ENCODE peak calls at places on chromosomes 13 and 19, in four cellular contexts. One of them, this sample, is unnamed.

GRCh38 chr13:25300861-25301346 is 521 bp upstream of the NUP58 start:
- DNase-seq in GM12878: no peak
- DNase-seq in H1: no peak
- DNase-seq in HepG2: no peak
- DNase-seq in this sample: no peak

GRCh38 chr19:14968247-14968646 is 11.4 kb downstream of the SLC1A6 start:
- DNase-seq in GM12878: no peak
- DNase-seq in H1: no peak
- DNase-seq in HepG2: no peak
- DNase-seq in this sample: no peak

GRCh38 chr13:98687319-98687718 is 65.2 kb downstream of the SLC15A1 start:
- DNase-seq in GM12878: no peak
- DNase-seq in H1: no peak
- DNase-seq in HepG2: no peak
- DNase-seq in this sample: no peak

GRCh38 chr19:17806945-17807344 is 12.0 kb downstream of the B3GNT3 start:
- DNase-seq in GM12878: no peak
- DNase-seq in H1: no peak
- DNase-seq in HepG2: no peak
- DNase-seq in this sample: no peak

GRCh38 chr13:100833427-100833826 is 158.8 kb upstream of the TMTC4 start:
- DNase-seq in GM12878: no peak
- DNase-seq in H1: no peak
- DNase-seq in HepG2: no peak
- DNase-seq in this sample: no peak

GRCh38 chr19:17683078-17683477 is 5.1 kb downstream of the UNC13A start:
- DNase-seq in GM12878: no peak
- DNase-seq in H1: no peak
- DNase-seq in HepG2: no peak
- DNase-seq in this sample: no peak

GRCh38 chr13:57611956-57612355 is 19.6 kb upstream of the PCDH17 start:
- DNase-seq in GM12878: peak
- DNase-seq in H1: no peak
- DNase-seq in HepG2: no peak
- DNase-seq in this sample: no peak

GRCh38 chr13:66375756-66376155 is 854.4 kb downstream of the PCDH9 start:
- DNase-seq in GM12878: no peak
- DNase-seq in H1: no peak
- DNase-seq in HepG2: no peak
- DNase-seq in this sample: no peak

GRCh38 chr19:43674630-43674982 is 4.6 kb upstream of the PLAUR start:
- DNase-seq in GM12878: no peak
- DNase-seq in H1: no peak
- DNase-seq in HepG2: no peak
- DNase-seq in this sample: no peak

GRCh38 chr13:111252449-111253124 is 67.9 kb upstream of the TEX29 start:
- DNase-seq in GM12878: no peak
- DNase-seq in H1: no peak
- DNase-seq in HepG2: no peak
- DNase-seq in this sample: no peak

GRCh38 chr19:43519436-43520088 is 7.4 kb downstream of the ETHE1 start:
- DNase-seq in GM12878: peak
- DNase-seq in H1: peak
- DNase-seq in HepG2: peak
- DNase-seq in this sample: no peak

GRCh38 chr19:10874019-10874418 is 2.7 kb downstream of the CARM1 start:
- DNase-seq in GM12878: no peak
- DNase-seq in H1: no peak
- DNase-seq in HepG2: no peak
- DNase-seq in this sample: no peak

GRCh38 chr19:17205237-17206140 is 9.7 kb upstream of the USE1 start:
- DNase-seq in GM12878: no peak
- DNase-seq in H1: peak
- DNase-seq in HepG2: peak
- DNase-seq in this sample: no peak

GRCh38 chr19:18666784-18667183 is 16.7 kb upstream of the CRTC1 start:
- DNase-seq in GM12878: no peak
- DNase-seq in H1: no peak
- DNase-seq in HepG2: no peak
- DNase-seq in this sample: no peak

GRCh38 chr19:34274827-34275625 is 20.7 kb downstream of the GARRE1 start:
- DNase-seq in GM12878: no peak
- DNase-seq in H1: no peak
- DNase-seq in HepG2: peak
- DNase-seq in this sample: no peak

GRCh38 chr13:91228083-91228482 is 119.4 kb upstream of the MIR17HG start:
- DNase-seq in GM12878: no peak
- DNase-seq in H1: no peak
- DNase-seq in HepG2: no peak
- DNase-seq in this sample: no peak

GRCh38 chr19:6729573-6730152 is 7.7 kb downstream of the GPR108 start:
- DNase-seq in GM12878: no peak
- DNase-seq in H1: no peak
- DNase-seq in HepG2: no peak
- DNase-seq in this sample: no peak

GRCh38 chr19:32675720-32676185 is at the start of gene RGS9BP:
- DNase-seq in GM12878: no peak
- DNase-seq in H1: no peak
- DNase-seq in HepG2: peak
- DNase-seq in this sample: no peak

GRCh38 chr19:17721821-17722220 is 2.5 kb downstream of the MAP1S start:
- DNase-seq in GM12878: no peak
- DNase-seq in H1: no peak
- DNase-seq in HepG2: no peak
- DNase-seq in this sample: no peak

GRCh38 chr19:18304496-18305312 is 18.2 kb downstream of the LSM4 start:
- DNase-seq in GM12878: no peak
- DNase-seq in H1: no peak
- DNase-seq in HepG2: peak
- DNase-seq in this sample: no peak

GRCh38 chr13:19910336-19911072 is 47.1 kb upstream of the ZMYM5 start:
- DNase-seq in GM12878: no peak
- DNase-seq in H1: no peak
- DNase-seq in HepG2: no peak
- DNase-seq in this sample: no peak

GRCh38 chr19:35310811-35311465 is 18.0 kb upstream of the CD22 start:
- DNase-seq in GM12878: no peak
- DNase-seq in H1: no peak
- DNase-seq in HepG2: no peak
- DNase-seq in this sample: no peak
- TF ChIP-seq YY1 in GM12878: no peak
- TF ChIP-seq YY1 in H1: no peak
- TF ChIP-seq YY1 in HepG2: no peak
- TF ChIP-seq YY1 in this sample: no peak

GRCh38 chr19:3722443-3723109 is 14.4 kb downstream of the TJP3 start:
- DNase-seq in GM12878: no peak
- DNase-seq in H1: no peak
- DNase-seq in HepG2: no peak
- DNase-seq in this sample: no peak

GRCh38 chr19:3719868-3720532 is 11.8 kb downstream of the TJP3 start:
- DNase-seq in GM12878: no peak
- DNase-seq in H1: no peak
- DNase-seq in HepG2: no peak
- DNase-seq in this sample: no peak

GRCh38 chr19:3720533-3720917 is 12.3 kb downstream of the TJP3 start:
- DNase-seq in GM12878: no peak
- DNase-seq in H1: no peak
- DNase-seq in HepG2: no peak
- DNase-seq in this sample: no peak

GRCh38 chr19:3721900-3722442 is 13.8 kb downstream of the TJP3 start:
- DNase-seq in GM12878: no peak
- DNase-seq in H1: no peak
- DNase-seq in HepG2: no peak
- DNase-seq in this sample: no peak

GRCh38 chr19:3721131-3721899 is 13.1 kb downstream of the TJP3 start:
- DNase-seq in GM12878: no peak
- DNase-seq in H1: peak
- DNase-seq in HepG2: peak
- DNase-seq in this sample: peak
- H3K4me3 ChIP-seq in GM12878: no peak
- H3K4me3 ChIP-seq in H1: peak
- H3K4me3 ChIP-seq in HepG2: no peak
- H3K4me3 ChIP-seq in this sample: peak

GRCh38 chr19:4210166-4210731 is 19.1 kb upstream of the EBI3 start:
- DNase-seq in GM12878: no peak
- DNase-seq in H1: no peak
- DNase-seq in HepG2: no peak
- DNase-seq in this sample: no peak

GRCh38 chr19:4201798-4202197 is 19.3 kb downstream of the ANKRD24 start:
- DNase-seq in GM12878: no peak
- DNase-seq in H1: no peak
- DNase-seq in HepG2: no peak
- DNase-seq in this sample: no peak

GRCh38 chr19:4208385-4209094 is 20.8 kb upstream of the EBI3 start:
- DNase-seq in GM12878: no peak
- DNase-seq in H1: no peak
- DNase-seq in HepG2: peak
- DNase-seq in this sample: peak

GRCh38 chr19:4200940-4201542 is 18.6 kb downstream of the ANKRD24 start:
- DNase-seq in GM12878: no peak
- DNase-seq in H1: no peak
- DNase-seq in HepG2: no peak
- DNase-seq in this sample: no peak

GRCh38 chr19:4206818-4207484 is 22.4 kb upstream of the EBI3 start:
- DNase-seq in GM12878: no peak
- DNase-seq in H1: no peak
- DNase-seq in HepG2: no peak
- DNase-seq in this sample: no peak
- TF ChIP-seq SUZ12 in GM12878: no peak
- TF ChIP-seq SUZ12 in H1: no peak
- TF ChIP-seq SUZ12 in HepG2: no peak
- TF ChIP-seq SUZ12 in this sample: no peak

GRCh38 chr19:30001794-30002193 is 59.8 kb downstream of the URI1 start:
- DNase-seq in GM12878: no peak
- DNase-seq in H1: no peak
- DNase-seq in HepG2: peak
- DNase-seq in this sample: no peak
- TF ChIP-seq YY1 in GM12878: no peak
- TF ChIP-seq YY1 in H1: no peak
- TF ChIP-seq YY1 in HepG2: no peak
- TF ChIP-seq YY1 in this sample: no peak

GRCh38 chr19:55005684-55006488 is 32.2 kb downstream of the GP6 start:
- DNase-seq in GM12878: peak
- DNase-seq in H1: no peak
- DNase-seq in HepG2: peak
- DNase-seq in this sample: peak
- H3K4me3 ChIP-seq in GM12878: peak
- H3K4me3 ChIP-seq in H1: peak
- H3K4me3 ChIP-seq in HepG2: no peak
- H3K4me3 ChIP-seq in this sample: no peak

DNA sequence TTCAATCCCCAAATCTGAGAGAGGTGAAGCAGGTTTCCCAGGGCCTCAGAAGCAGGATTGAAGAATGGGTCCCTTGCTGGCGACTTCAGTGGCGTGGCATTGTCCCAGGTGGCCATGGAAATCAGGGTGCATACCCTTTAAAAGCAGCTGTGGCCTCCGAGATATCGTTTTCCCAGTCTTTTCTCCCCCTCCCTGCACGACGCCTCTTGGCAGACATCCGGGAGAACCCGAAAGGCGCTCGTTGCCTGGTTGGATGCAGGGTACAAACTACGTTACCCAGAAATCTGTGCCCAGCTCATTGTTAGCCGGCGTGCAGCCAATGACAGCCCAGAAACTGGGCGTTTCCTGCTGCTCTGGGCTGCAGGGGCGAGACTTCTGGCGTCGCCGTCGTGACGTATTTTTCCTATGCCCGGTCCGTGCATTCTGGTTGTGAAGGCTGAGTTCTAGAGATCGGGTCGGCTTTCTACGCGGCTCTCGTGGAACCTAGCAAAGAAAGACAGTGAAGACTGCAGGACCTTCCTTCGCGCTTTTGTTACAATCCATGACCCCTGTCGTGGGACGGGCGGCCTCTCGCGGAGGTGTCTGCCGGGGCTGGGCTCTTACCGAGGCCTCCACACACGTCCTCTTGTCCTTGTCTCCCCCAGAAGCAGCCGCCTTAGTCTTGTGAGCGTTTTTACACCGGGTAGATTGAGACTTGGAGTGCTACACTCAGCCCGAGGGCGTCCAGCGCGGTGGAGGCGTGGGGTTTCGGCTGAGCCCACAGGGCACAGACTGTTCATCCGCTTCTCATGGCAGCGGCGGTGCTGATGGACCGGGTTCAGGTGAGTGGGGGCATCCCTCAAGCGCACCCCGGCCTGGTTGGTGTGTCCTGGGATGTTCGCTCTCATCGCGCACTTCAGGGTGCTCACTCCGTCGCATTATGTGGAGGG is at the start of gene ZNF304:
- DNase-seq in GM12878: peak
- DNase-seq in H1: peak
- DNase-seq in HepG2: peak
- DNase-seq in this sample: peak
- TF ChIP-seq SUZ12 in GM12878: no peak
- TF ChIP-seq SUZ12 in H1: no peak
- TF ChIP-seq SUZ12 in HepG2: peak
- TF ChIP-seq SUZ12 in this sample: no peak

GRCh38 chr13:90089051-90089450 is 1258.4 kb upstream of the MIR17HG start:
- DNase-seq in GM12878: no peak
- DNase-seq in H1: no peak
- DNase-seq in HepG2: no peak
- DNase-seq in this sample: no peak

GRCh38 chr13:90084684-90085290 is 1262.7 kb upstream of the MIR17HG start:
- DNase-seq in GM12878: no peak
- DNase-seq in H1: no peak
- DNase-seq in HepG2: no peak
- DNase-seq in this sample: no peak
- TF ChIP-seq YY1 in GM12878: no peak
- TF ChIP-seq YY1 in H1: no peak
- TF ChIP-seq YY1 in HepG2: no peak
- TF ChIP-seq YY1 in this sample: no peak

GRCh38 chr13:75279834-75280369 is 202.1 kb downstream of the TBC1D4 start:
- DNase-seq in GM12878: no peak
- DNase-seq in H1: no peak
- DNase-seq in HepG2: peak
- DNase-seq in this sample: no peak

DNA sequence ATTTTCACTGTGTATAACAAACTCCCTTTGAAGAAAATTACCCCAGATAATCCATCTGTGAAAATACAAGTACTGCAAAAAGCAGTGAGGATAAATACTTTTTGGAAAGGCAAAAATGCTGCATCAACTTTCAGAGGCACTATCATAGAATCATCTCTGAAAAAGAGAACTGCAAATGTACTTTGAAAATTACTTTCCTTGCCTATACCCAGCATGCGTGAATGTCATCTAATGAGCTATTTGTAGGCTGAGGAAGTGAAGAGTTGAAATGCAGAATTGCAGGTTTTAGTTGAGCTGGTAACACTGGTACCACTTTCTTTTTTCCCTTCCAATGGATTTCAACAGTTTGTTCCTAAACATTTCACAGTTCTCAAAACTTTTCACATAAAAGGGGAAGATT is 196.7 kb downstream of the TBC1D4 start:
- DNase-seq in GM12878: no peak
- DNase-seq in H1: no peak
- DNase-seq in HepG2: no peak
- DNase-seq in this sample: no peak
- H3K4me3 ChIP-seq in GM12878: no peak
- H3K4me3 ChIP-seq in H1: no peak
- H3K4me3 ChIP-seq in HepG2: no peak
- H3K4me3 ChIP-seq in this sample: no peak